ENCODE peak calls at places on chromosomes 2 and 18, in ten cellular contexts. A, Y, R, Q, P, V, F, Z, M and U are unnamed samples.
A peak's percentile ranks its signal among the peaks of the same experiment; 100 is the strongest.

GRCh38 chr2:171579481-171579880 is 57.2 kb downstream of the CYBRD1 start:
- DNase-seq in A (no peak), Y (no peak), R (no peak), Q (no peak), P (no peak), V (peak; percentile 30), F (no peak), Z (no peak), M (no peak), U (no peak)

GRCh38 chr2:172845008-172845670 is 109.5 kb downstream of the RAPGEF4 start:
- DNase-seq in A (no peak), Y (no peak), R (no peak), Q (no peak), P (no peak), V (no peak), F (no peak), Z (no peak), M (no peak), U (no peak)

GRCh38 chr2:149070681-149071355 is 32.3 kb downstream of the LYPD6B start:
- DNase-seq in A (no peak), Y (peak; percentile 79), R (no peak), Q (no peak), P (no peak), V (no peak), F (no peak), Z (no peak), M (no peak), U (no peak)

GRCh38 chr2:69092857-69093256 is 79.9 kb downstream of the ANTXR1 start:
- DNase-seq in A (no peak), Y (no peak), R (no peak), Q (no peak), P (no peak), V (no peak), F (no peak), Z (no peak), M (no peak), U (no peak)

GRCh38 chr2:116094196-116094595 is 1651.8 kb downstream of the DPP10 start:
- DNase-seq in A (no peak), Y (no peak), R (no peak), Q (no peak), P (no peak), V (no peak), F (no peak), Z (no peak), M (no peak), U (no peak)

GRCh38 chr2:120904825-120905224 is 169.2 kb downstream of the GLI2 start:
- DNase-seq in A (no peak), Y (no peak), R (no peak), Q (no peak), P (no peak), V (no peak), F (no peak), Z (peak; percentile 51), M (no peak), U (no peak)

GRCh38 chr2:205700331-205701132 is 18.2 kb downstream of the NRP2 start:
- DNase-seq in A (peak; percentile 37), Y (no peak), R (no peak), Q (peak; percentile 45), P (peak; percentile 50), V (peak; percentile 90), F (no peak), Z (no peak), M (no peak), U (no peak)

GRCh38 chr2:139031722-139032121 is 251.5 kb upstream of the NXPH2 start:
- DNase-seq in A (no peak), Y (no peak), R (no peak), Q (no peak), P (no peak), V (no peak), F (no peak), Z (no peak), M (no peak), U (no peak)

GRCh38 chr18:61651145-61651879 is 241.5 kb downstream of the RNF152 start:
- DNase-seq in A (no peak), Y (no peak), R (no peak), Q (no peak), P (no peak), V (no peak), F (no peak), Z (no peak), M (no peak), U (no peak)

GRCh38 chr2:202426751-202427150 is 50.6 kb downstream of the BMPR2 start:
- DNase-seq in A (no peak), Y (no peak), R (no peak), Q (no peak), P (no peak), V (no peak), F (no peak), Z (no peak), M (no peak), U (no peak)

GRCh38 chr18:12334280-12335262 is 26.5 kb downstream of the TUBB6 start:
- DNase-seq in A (no peak), Y (no peak), R (peak; percentile 80), Q (no peak), P (no peak), V (no peak), F (peak; percentile 70), Z (no peak), M (no peak), U (no peak)
- H3K27ac ChIP-seq in A (no peak overlapping the region), Y (no peak overlapping the region), R (peak overlapping the region; percentile 71), Q (no peak overlapping the region), P (no peak overlapping the region), V (no peak overlapping the region), F (no peak overlapping the region), Z (no peak overlapping the region), M (no peak overlapping the region), U (no peak overlapping the region)

GRCh38 chr18:3595282-3596273 is 145.6 kb downstream of the TGIF1 start:
- DNase-seq in A (peak; percentile 74), Y (peak; percentile 43), R (peak; percentile 82), Q (no peak), P (peak; percentile 57), V (peak; percentile 98), F (peak; percentile 26), Z (peak; percentile 74), M (no peak), U (no peak)

GRCh38 chr18:3596324-3597158 is 146.6 kb downstream of the TGIF1 start:
- DNase-seq in A (peak; percentile 49), Y (peak; percentile 46), R (peak; percentile 77), Q (peak; percentile 80), P (peak; percentile 76), V (peak; percentile 58), F (peak; percentile 57), Z (peak; percentile 44), M (no peak), U (peak; percentile 64)

GRCh38 chr18:3599235-3599634 is 149.3 kb downstream of the TGIF1 start:
- DNase-seq in A (no peak), Y (no peak), R (no peak), Q (no peak), P (no peak), V (no peak), F (no peak), Z (no peak), M (no peak), U (no peak)

GRCh38 chr18:3599861-3600260 is 149.9 kb downstream of the TGIF1 start:
- DNase-seq in A (no peak), Y (no peak), R (no peak), Q (no peak), P (no peak), V (no peak), F (no peak), Z (no peak), M (no peak), U (no peak)

DNA sequence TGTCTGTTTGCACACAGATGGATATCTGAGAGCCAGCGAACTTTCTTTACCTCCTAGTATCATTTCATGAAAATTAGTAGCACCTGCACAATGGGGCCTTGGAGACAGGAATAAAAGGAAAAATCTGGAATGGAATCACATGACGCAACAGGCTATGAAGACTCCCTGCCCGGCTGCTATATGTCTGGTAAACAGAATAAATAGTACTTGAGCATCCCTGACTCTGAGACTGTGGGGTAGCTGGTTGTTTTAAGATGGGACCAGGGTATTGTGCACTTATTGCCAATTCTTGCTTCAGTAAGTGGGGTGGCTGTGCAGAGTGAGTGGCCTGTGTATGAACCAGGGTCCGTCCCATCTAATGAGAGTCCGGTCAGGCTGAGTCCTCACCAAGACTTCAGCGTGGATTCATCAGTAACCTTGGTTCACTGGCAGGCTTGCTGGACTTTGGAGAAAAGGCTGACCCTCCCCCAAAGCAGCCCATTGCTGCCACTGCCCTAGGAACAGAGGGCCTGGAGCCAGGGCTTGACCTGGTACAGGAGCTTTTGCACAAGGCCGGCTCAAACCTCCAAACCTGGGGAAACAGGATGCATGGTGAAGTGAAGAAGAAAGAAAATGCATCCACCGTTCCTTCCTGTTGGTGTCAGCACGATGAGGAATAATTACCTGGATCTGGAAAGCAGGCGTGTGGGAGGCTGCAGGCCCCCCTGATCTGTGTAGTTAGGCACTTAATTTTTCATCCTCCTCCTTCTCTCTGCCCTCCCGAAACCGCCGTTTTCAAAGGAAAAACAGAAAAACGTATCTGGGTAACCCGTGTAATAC is 147.4 kb downstream of the TGIF1 start:
- DNase-seq in A (no peak), Y (no peak), R (no peak), Q (no peak), P (no peak), V (peak; percentile 22), F (no peak), Z (no peak), M (no peak), U (no peak)
- H3K4me3 ChIP-seq in A (no peak overlapping the region), Y (no peak overlapping the region), R (no peak overlapping the region), Q (no peak overlapping the region), P (no peak overlapping the region), V (no peak overlapping the region), F (no peak overlapping the region), Z (no peak overlapping the region), M (no peak overlapping the region), U (peak overlapping the region; percentile 63)

GRCh38 chr18:657998-658946 is 819 bp downstream of the TYMS start:
- DNase-seq in A (peak; percentile 29), Y (peak; percentile 84), R (peak; percentile 88), Q (peak; percentile 41), P (peak; percentile 84), V (peak; percentile 84), F (peak; percentile 86), Z (peak; percentile 78), M (no peak), U (peak; percentile 83)
- TF ChIP-seq POLR2A in A (no peak), Y (no peak), R (no peak), Q (peak; percentile 64), P (no peak), V (no peak), F (no peak), Z (no peak), M (no peak), U (no peak)

GRCh38 chr2:233862261-233862768 is 5.9 kb downstream of the MSL3B start:
- DNase-seq in A (no peak), Y (no peak), R (no peak), Q (no peak), P (no peak), V (no peak), F (no peak), Z (no peak), M (no peak), U (no peak)

GRCh38 chr2:233866479-233866878 is 1.7 kb downstream of the MSL3B start:
- DNase-seq in A (no peak), Y (no peak), R (no peak), Q (no peak), P (no peak), V (no peak), F (no peak), Z (no peak), M (no peak), U (no peak)

GRCh38 chr2:233865838-233866237 is 2.3 kb downstream of the MSL3B start:
- DNase-seq in A (no peak), Y (no peak), R (no peak), Q (no peak), P (no peak), V (no peak), F (no peak), Z (no peak), M (no peak), U (no peak)

GRCh38 chr2:233871432-233871831 is 3.2 kb upstream of the MSL3B start:
- DNase-seq in A (no peak), Y (no peak), R (no peak), Q (no peak), P (no peak), V (no peak), F (no peak), Z (no peak), M (no peak), U (no peak)

GRCh38 chr2:233867993-233868532 is at the start of gene MSL3B:
- DNase-seq in A (no peak), Y (peak; percentile 51), R (no peak), Q (no peak), P (no peak), V (peak; percentile 42), F (peak; percentile 26), Z (no peak), M (no peak), U (no peak)
- H3K27ac ChIP-seq in A (no peak within 1 kb of the TSS), Y (peak within 1 kb of the TSS; percentile 50), R (peak within 1 kb of the TSS; percentile 48), Q (no peak within 1 kb of the TSS), P (no peak within 1 kb of the TSS), V (peak within 1 kb of the TSS; percentile 81), F (no peak within 1 kb of the TSS), Z (no peak within 1 kb of the TSS), M (peak within 1 kb of the TSS; percentile 26), U (no peak within 1 kb of the TSS)